ENCODE peak calls at places on chromosomes 3 and 15, in eight cellular contexts. U is IMR-90, O is Peyer's patch, J is breast epithelium, Y is fibroblast of lung, E is HFF-Myc, T is tibial artery, P is hepatocyte. S is an unnamed sample.
A peak's percentile ranks its signal among the peaks of the same experiment; 100 is the strongest.

GRCh38 chr15:25790003-25790660 is 73.0 kb downstream of the ATP10A start:
- DNase-seq in U (peak; percentile 90), O (peak; percentile 67), J (no peak), Y (peak; percentile 89), E (peak; percentile 72), T (peak; percentile 76), P (peak; percentile 38), S (no peak)

GRCh38 chr15:69980311-69981059 is 117.2 kb downstream of the TLE3 start:
- DNase-seq in U (no peak), O (peak; percentile 45), J (no peak), Y (no peak), E (no peak), T (no peak), P (no peak), S (no peak)

GRCh38 chr3:187041362-187042061 is 97.8 kb downstream of the RPL39L start:
- DNase-seq in U (peak; percentile 54), O (no peak), J (no peak), Y (peak; percentile 66), E (no peak), T (no peak), P (no peak), S (peak; percentile 68)

GRCh38 chr3:59115355-59116136 is 65.7 kb upstream of the CFAP20DC start:
- DNase-seq in U (peak; percentile 24), O (no peak), J (no peak), Y (no peak), E (no peak), T (no peak), P (no peak), S (no peak)

GRCh38 chr3:62246985-62247384 is 126.4 kb downstream of the FEZF2 start:
- DNase-seq in U (no peak), O (no peak), J (no peak), Y (no peak), E (no peak), T (no peak), P (no peak), S (no peak)

GRCh38 chr15:82856397-82857170 is 47.2 kb downstream of the WHAMM start:
- DNase-seq in U (no peak), O (no peak), J (no peak), Y (no peak), E (no peak), T (no peak), P (no peak), S (peak; percentile 43)

GRCh38 chr3:43161684-43162512 is 56.0 kb upstream of the POMGNT2 start:
- DNase-seq in U (peak; percentile 78), O (no peak), J (no peak), Y (peak; percentile 20), E (no peak), T (no peak), P (peak; percentile 56), S (no peak)

GRCh38 chr3:191085091-191085490 is 114.0 kb upstream of the OSTN start:
- DNase-seq in U (peak; percentile 9), O (no peak), J (no peak), Y (peak; percentile 42), E (no peak), T (no peak), P (no peak), S (no peak)

GRCh38 chr15:31235298-31236183 is 91.1 kb upstream of the KLF13 start:
- DNase-seq in U (no peak), O (peak; percentile 56), J (no peak), Y (peak; percentile 49), E (no peak), T (no peak), P (peak; percentile 72), S (no peak)

GRCh38 chr3:188154758-188155574 is 1.0 kb downstream of the LPP start:
- DNase-seq in U (peak; percentile 43), O (no peak), J (no peak), Y (peak; percentile 33), E (no peak), T (no peak), P (no peak), S (no peak)

GRCh38 chr15:63968700-63969099 is 77.6 kb downstream of the DAPK2 start:
- DNase-seq in U (no peak), O (peak; percentile 50), J (no peak), Y (no peak), E (no peak), T (no peak), P (no peak), S (no peak)

GRCh38 chr15:68100194-68100593 is 46.1 kb downstream of the PIAS1 start:
- DNase-seq in U (no peak), O (no peak), J (no peak), Y (no peak), E (no peak), T (no peak), P (no peak), S (no peak)

GRCh38 chr15:55514414-55514850 is 6.4 kb upstream of the DNAAF4 start:
- DNase-seq in U (no peak), O (no peak), J (no peak), Y (no peak), E (no peak), T (no peak), P (no peak), S (no peak)

GRCh38 chr15:55515991-55516776 is 8.2 kb upstream of the DNAAF4 start:
- DNase-seq in U (no peak), O (no peak), J (no peak), Y (no peak), E (no peak), T (no peak), P (no peak), S (no peak)

GRCh38 chr15:55518009-55518408 is 10.0 kb upstream of the DNAAF4 start:
- DNase-seq in U (no peak), O (no peak), J (no peak), Y (no peak), E (no peak), T (no peak), P (no peak), S (no peak)

GRCh38 chr15:55522741-55523450 is 14.9 kb upstream of the DNAAF4 start:
- DNase-seq in U (no peak), O (no peak), J (no peak), Y (no peak), E (no peak), T (no peak), P (no peak), S (no peak)

DNA sequence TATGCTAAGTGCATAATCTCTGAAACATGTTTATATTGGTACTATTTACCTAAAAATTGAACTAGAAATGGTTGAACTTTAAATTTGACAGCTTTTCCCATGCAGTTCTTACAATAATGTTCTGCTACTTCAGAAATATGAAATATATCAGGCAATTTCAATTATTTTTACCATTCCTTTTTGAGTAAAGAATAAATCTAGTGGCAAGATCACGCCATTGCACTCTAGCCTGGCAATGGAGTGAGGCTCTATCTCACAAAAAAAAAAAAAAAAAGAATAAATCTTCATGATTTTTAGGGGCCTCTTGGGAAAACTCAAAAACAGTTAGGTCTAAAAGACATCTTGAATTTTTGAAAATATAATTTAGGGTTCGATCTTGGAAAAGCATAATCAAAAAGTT is 10.6 kb upstream of the DNAAF4 start:
- DNase-seq in U (no peak), O (no peak), J (no peak), Y (no peak), E (no peak), T (no peak), P (no peak), S (no peak)
- TF ChIP-seq CTCF in U (peak; percentile 14), O (no peak), J (no peak), Y (peak; percentile 35), E (peak; percentile 1), T (no peak), P (peak; percentile 3), S (peak; percentile 13)

DNA sequence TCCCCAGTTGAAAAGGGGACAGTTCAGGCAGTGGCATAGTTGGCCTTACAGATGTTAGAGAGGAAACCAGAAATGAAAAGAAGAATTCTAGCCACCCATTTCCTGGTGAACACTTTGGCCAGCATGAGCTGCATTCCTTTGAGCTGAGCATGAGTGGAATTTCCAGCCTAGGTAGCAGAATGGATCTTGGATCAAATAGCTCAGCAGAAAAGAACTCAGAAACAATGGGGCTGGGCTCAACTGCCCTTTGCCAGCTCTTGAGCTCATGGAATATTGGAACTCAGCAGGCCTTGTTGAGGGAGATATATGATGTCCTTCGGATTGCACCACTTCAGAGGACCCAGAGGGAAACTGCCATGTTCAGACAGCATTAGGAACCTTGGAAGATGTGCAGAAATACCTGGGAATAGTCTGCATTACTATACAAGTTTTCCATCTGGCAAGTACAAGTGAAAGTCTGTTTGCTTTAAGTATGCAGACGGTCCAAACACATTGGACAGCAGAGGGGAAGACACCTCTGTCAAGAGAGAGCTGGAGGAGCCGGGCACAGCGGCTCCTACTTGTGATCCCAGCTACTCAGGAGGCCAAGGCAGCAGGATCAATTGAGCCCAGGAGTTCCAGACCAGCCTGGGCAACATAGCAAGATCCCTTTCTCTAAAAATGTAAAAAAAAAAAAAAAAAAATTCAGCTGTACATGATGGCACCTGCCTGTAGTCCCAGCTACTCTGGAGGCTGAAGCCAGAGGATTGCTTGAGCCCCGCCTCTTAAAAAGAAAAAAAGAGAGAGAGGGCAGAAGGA is 3.1 kb upstream of the CDV3 start:
- DNase-seq in U (peak; percentile 81), O (no peak), J (no peak), Y (peak; percentile 96), E (no peak), T (no peak), P (peak; percentile 66), S (peak; percentile 45)
- H3K4me3 ChIP-seq in U (no peak overlapping the region), O (no peak overlapping the region), J (no peak overlapping the region), Y (no peak overlapping the region), E (no peak overlapping the region), T (no peak overlapping the region), P (no peak overlapping the region), S (no peak overlapping the region)

DNA sequence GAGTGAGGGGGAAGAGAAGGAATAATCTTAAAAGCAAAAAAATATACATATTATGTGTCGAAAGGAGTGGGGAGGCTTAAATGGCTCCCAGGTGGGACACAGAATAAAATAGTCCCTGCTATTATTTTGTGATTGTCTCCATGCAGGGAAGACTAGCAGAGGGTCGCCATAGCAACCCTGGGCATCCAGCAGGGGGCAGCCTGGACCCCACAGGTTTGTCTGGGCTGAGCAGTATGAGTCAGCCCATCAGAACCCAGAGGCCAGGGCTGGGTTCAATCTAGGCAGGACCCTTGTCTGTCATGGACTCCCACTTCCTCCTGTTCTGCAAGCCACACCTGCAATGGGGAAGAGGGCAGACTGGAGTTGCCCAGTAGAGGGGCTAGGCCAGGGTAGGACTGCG is 17.6 kb upstream of the LINGO1 start:
- DNase-seq in U (no peak), O (no peak), J (no peak), Y (no peak), E (no peak), T (no peak), P (peak; percentile 37), S (no peak)
- TF ChIP-seq CTCF in U (peak; percentile 21), O (no peak), J (no peak), Y (peak; percentile 30), E (peak; percentile 48), T (no peak), P (peak; percentile 13), S (no peak)

DNA sequence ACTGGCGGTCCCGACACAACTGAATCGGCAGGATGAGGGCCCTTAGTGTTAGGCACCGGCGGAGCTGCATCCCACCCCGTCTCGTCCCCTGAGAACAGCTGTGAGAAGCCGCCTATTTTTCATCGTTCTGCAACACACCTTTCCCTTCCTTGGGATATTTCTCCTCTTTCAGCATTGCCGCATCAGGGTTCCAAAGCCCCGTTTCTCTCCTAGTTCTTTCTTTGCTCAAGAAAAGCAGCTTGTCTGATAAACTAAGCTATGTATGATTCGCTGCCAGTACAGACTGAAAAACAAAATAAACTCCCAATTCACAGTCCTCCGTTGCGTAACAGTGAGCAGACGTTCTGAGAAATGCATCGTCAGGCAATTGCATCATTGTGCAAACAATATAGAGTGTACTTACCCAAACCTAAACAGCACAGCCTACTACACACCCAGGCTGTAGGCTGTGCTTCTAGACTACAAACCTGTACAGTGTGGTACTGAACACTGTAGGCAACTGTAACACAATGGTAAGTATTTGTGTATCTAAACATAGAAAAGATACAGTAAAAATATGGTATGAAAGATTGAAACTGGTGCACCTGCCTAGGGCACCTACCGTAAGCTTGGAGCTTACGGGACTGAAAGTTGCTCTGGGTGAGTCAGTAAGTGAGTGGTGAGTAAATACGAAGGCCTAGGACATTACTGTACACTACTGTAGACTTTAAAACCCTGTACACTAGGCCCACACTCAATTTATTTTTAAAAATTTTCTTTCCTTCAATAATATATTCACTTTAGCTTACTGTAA is 8.9 kb upstream of the ADAMTS17 start:
- DNase-seq in U (peak; percentile 55), O (peak; percentile 49), J (no peak), Y (peak; percentile 33), E (no peak), T (peak; percentile 59), P (peak; percentile 73), S (no peak)
- H3K4me3 ChIP-seq in U (peak overlapping the region; percentile 48), O (peak overlapping the region; percentile 77), J (peak overlapping the region; percentile 81), Y (peak overlapping the region; percentile 54), E (no peak overlapping the region), T (peak overlapping the region; percentile 70), P (no peak overlapping the region), S (peak overlapping the region; percentile 47)

S was measured in Caco-2.